ENCODE peak calls at places on chromosomes 11 and 22, in four cellular contexts. One of them, this sample, is unnamed.

GRCh38 chr11:61369372-61370348 is 7.5 kb downstream of the TMEM138 start:
- DNase-seq in GM12878: peak; percentile 77
- DNase-seq in H1: no peak
- DNase-seq in GM23338: no peak
- DNase-seq in this sample: no peak

GRCh38 chr11:124879999-124880611 is 14.9 kb downstream of the ROBO3 start:
- DNase-seq in GM12878: no peak
- DNase-seq in GM23338: no peak
- DNase-seq in H1: no peak
- DNase-seq in this sample: no peak

GRCh38 chr11:64095949-64096348 is 60.2 kb downstream of the FLRT1 start:
- DNase-seq in H1: no peak
- DNase-seq in GM12878: no peak
- DNase-seq in GM23338: no peak
- DNase-seq in this sample: no peak

GRCh38 chr11:66698491-66698890 is 20.8 kb upstream of the RBM4B start:
- DNase-seq in H1: no peak
- DNase-seq in GM12878: no peak
- DNase-seq in GM23338: no peak
- DNase-seq in this sample: no peak

GRCh38 chr11:18769802-18770456 is 21.7 kb downstream of the PTPN5 start:
- DNase-seq in GM23338: peak; percentile 64
- DNase-seq in GM12878: peak; percentile 66
- DNase-seq in H1: no peak
- DNase-seq in this sample: no peak

GRCh38 chr11:32448232-32448631 is 12.9 kb upstream of the WT1 start:
- DNase-seq in H1: no peak
- DNase-seq in GM23338: peak; percentile 79
- DNase-seq in GM12878: peak; percentile 9
- DNase-seq in this sample: peak; percentile 43

GRCh38 chr11:65555693-65556231 is 2.4 kb downstream of the LTBP3 start:
- DNase-seq in H1: no peak
- DNase-seq in GM23338: no peak
- DNase-seq in GM12878: no peak
- DNase-seq in this sample: peak; percentile 71

GRCh38 chr11:10181811-10182210 is 112.2 kb downstream of the SBF2 start:
- DNase-seq in GM23338: peak; percentile 43
- DNase-seq in H1: no peak
- DNase-seq in GM12878: no peak
- DNase-seq in this sample: peak; percentile 26

GRCh38 chr11:12876340-12876739 is 132.8 kb upstream of the RASSF10 start:
- DNase-seq in GM23338: no peak
- DNase-seq in GM12878: no peak
- DNase-seq in H1: no peak
- DNase-seq in this sample: no peak

GRCh38 chr11:118170231-118170630 is 6.2 kb downstream of the SCN2B start:
- DNase-seq in GM23338: no peak
- DNase-seq in GM12878: no peak
- DNase-seq in H1: no peak
- DNase-seq in this sample: no peak

GRCh38 chr22:43163241-43163795 is 12.0 kb downstream of the TSPO start:
- DNase-seq in GM12878: no peak
- DNase-seq in GM23338: no peak
- DNase-seq in H1: no peak
- DNase-seq in this sample: no peak

GRCh38 chr11:78078218-78079167 is 1.2 kb downstream of the NDUFC2 start:
- DNase-seq in GM23338: peak; percentile 22
- DNase-seq in GM12878: no peak
- DNase-seq in H1: no peak
- DNase-seq in this sample: no peak

GRCh38 chr22:22425783-22426624 is 82.5 kb downstream of the ZNF280B start:
- DNase-seq in H1: no peak
- DNase-seq in GM23338: no peak
- DNase-seq in GM12878: no peak
- DNase-seq in this sample: no peak

GRCh38 chr11:81359476-81359875 is 1374.2 kb downstream of the FAM181B start:
- DNase-seq in GM12878: no peak
- DNase-seq in H1: no peak
- DNase-seq in GM23338: no peak
- DNase-seq in this sample: no peak

GRCh38 chr11:2257023-2257700 is 13.2 kb downstream of the ASCL2 start:
- DNase-seq in H1: no peak
- DNase-seq in GM23338: no peak
- DNase-seq in GM12878: no peak
- DNase-seq in this sample: no peak
- H3K4me1 ChIP-seq in H1: no peaks in the 10 kb centered on the region
- H3K4me1 ChIP-seq in GM23338: no peaks in the 10 kb centered on the region
- H3K4me1 ChIP-seq in GM12878: no peaks in the 10 kb centered on the region
- H3K4me1 ChIP-seq in this sample: no peaks in the 10 kb centered on the region

DNA sequence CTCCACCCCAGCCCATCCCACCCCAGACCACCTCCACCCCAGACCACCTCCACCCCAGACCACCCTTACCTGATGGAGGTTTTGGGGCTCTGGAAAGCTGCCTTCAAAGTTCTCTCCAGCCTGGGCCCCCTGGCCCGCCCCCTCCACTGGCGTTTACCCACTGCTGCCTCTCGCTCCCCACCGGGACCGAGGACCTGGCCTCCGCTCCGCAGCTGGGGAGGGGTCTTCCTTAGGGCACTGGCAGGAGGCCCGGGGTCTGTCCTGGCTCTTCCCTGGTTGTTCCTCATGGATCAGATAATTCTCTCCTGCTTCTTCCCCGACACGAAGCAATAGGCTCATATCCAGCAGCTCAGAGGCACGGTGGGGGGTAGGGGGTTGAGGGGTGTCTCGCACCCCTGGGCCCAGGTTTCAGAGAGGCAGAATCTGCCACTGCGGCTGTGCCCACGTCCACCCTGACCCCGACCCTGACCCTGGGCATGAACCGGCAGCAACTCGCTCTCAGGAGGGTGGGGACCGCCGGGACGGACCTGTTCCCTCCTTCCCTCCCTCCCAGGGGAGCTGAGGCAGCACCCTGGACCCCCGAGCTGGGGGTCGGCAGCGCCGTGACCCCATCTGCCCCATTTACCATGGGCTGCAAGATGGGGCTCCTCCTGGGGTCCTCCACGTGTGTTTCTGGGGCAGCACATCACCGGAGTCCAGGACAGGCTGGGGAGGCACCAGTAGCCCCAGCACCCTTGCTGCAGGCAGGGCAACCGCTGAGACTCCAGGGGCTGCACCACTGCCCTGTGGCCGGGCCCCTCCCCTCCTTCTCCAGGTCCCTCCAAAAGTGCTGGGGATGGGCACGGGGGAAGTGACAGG is 12.9 kb downstream of the KRTAP5-5 start:
- DNase-seq in H1: no peak
- DNase-seq in GM12878: no peak
- DNase-seq in GM23338: no peak
- DNase-seq in this sample: no peak
- TF ChIP-seq POLR2AphosphoS5 in H1: no peak
- TF ChIP-seq POLR2AphosphoS5 in GM12878: no peak
- TF ChIP-seq POLR2AphosphoS5 in GM23338: no peak
- TF ChIP-seq POLR2AphosphoS5 in this sample: no peak

GRCh38 chr11:4704790-4705334 is 278 bp downstream of the MMP26 start:
- DNase-seq in GM12878: no peak
- DNase-seq in H1: no peak
- DNase-seq in GM23338: no peak
- DNase-seq in this sample: no peak

GRCh38 chr11:4697583-4697982 is at the start of gene OR51E2:
- DNase-seq in GM23338: peak; percentile 17
- DNase-seq in GM12878: no peak
- DNase-seq in H1: peak; percentile 9
- DNase-seq in this sample: no peak

GRCh38 chr11:4704054-4704789 is at the start of gene MMP26:
- DNase-seq in H1: no peak
- DNase-seq in GM23338: peak; percentile 69
- DNase-seq in GM12878: no peak
- DNase-seq in this sample: no peak

GRCh38 chr11:4699697-4700435 is 2.2 kb upstream of the OR51E2 start:
- DNase-seq in GM12878: peak; percentile 45
- DNase-seq in H1: no peak
- DNase-seq in GM23338: no peak
- DNase-seq in this sample: no peak

DNA sequence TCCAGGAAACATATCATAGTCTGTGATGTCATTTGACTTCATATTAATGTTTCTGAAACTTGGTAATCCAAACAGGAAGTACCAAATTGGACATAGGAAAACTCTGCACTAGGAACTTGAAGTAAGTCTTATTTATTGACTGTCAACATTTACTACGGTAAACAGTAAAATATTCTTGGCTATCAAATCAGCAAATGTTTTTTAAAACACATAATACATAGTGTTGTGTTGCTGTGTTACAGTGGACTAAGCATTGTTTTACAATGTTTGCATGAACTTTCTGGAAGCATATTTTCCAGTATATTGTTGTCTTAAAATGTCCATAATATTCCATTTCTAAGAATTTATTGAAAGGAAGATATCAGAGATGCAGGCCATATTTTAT is 2.8 kb upstream of the OR51E2 start:
- DNase-seq in GM12878: no peak
- DNase-seq in GM23338: no peak
- DNase-seq in H1: no peak
- DNase-seq in this sample: no peak
- H2AFZ ChIP-seq in GM12878: no peak overlapping the region
- H2AFZ ChIP-seq in GM23338: no peak overlapping the region
- H2AFZ ChIP-seq in H1: no peak overlapping the region
- H2AFZ ChIP-seq in this sample: no peak overlapping the region

GRCh38 chr22:46051646-46052045 is 74.7 kb upstream of the WNT7B start:
- DNase-seq in GM23338: no peak
- DNase-seq in GM12878: no peak
- DNase-seq in H1: no peak
- DNase-seq in this sample: no peak
- H3K4me1 ChIP-seq in GM23338: no peaks in the 10 kb centered on the region
- H3K4me1 ChIP-seq in GM12878: peaks cover 16% of the 10 kb centered on the region
- H3K4me1 ChIP-seq in H1: peaks cover 6% of the 10 kb centered on the region
- H3K4me1 ChIP-seq in this sample: peaks cover 19% of the 10 kb centered on the region